ENCODE peak calls at places on chromosomes 2 and 18, in seven cellular contexts. S is A549, R is spleen, G is prostate gland, X is stomach, F is gastrocnemius medialis, K is IMR-90. Z is an unnamed sample.

GRCh38 chr2:28644760-28645159 is 106.9 kb upstream of the PPP1CB start:
- DNase-seq in S (no peak), R (no peak), G (no peak), X (no peak), F (no peak), K (no peak), Z (no peak)

GRCh38 chr2:8546319-8547283 is 135.3 kb upstream of the ID2 start:
- DNase-seq in S (no peak), R (peak), G (no peak), X (peak), F (peak), K (no peak), Z (no peak)

GRCh38 chr2:9307505-9307904 is 100.9 kb downstream of the ASAP2 start:
- DNase-seq in S (no peak), R (no peak), G (no peak), X (no peak), F (no peak), K (no peak), Z (peak)

GRCh38 chr2:54212456-54212855 is 43.6 kb downstream of the TSPYL6 start:
- DNase-seq in S (no peak), R (no peak), G (no peak), X (no peak), F (no peak), K (peak), Z (no peak)

GRCh38 chr2:29703336-29703735 is 218.1 kb downstream of the ALK start:
- DNase-seq in S (no peak), R (no peak), G (no peak), X (no peak), F (no peak), K (no peak), Z (no peak)

GRCh38 chr18:75429975-75430374 is 2.5 kb upstream of the SMIM21 start:
- DNase-seq in S (no peak), R (no peak), G (no peak), X (no peak), F (no peak), K (no peak), Z (no peak)

GRCh38 chr18:46321954-46322353 is 217.8 kb downstream of the HAUS1 start:
- DNase-seq in S (no peak), R (no peak), G (no peak), X (no peak), F (peak), K (no peak), Z (no peak)

GRCh38 chr2:94879314-94879981 is 8.2 kb downstream of the TEKT4 start:
- DNase-seq in S (no peak), R (peak), G (no peak), X (no peak), F (no peak), K (no peak), Z (no peak)

GRCh38 chr2:191064590-191064989 is 50.6 kb upstream of the STAT1 start:
- DNase-seq in S (no peak), R (no peak), G (no peak), X (no peak), F (no peak), K (no peak), Z (no peak)

GRCh38 chr18:8706981-8707940 is 1.9 kb downstream of the MTCL1 start:
- DNase-seq in S (peak), R (peak), G (peak), X (peak), F (no peak), K (peak), Z (peak)

GRCh38 chr2:156436477-156437085 is 402 bp downstream of the GPD2 start:
- DNase-seq in S (peak), R (no peak), G (peak), X (peak), F (peak), K (peak), Z (peak)

GRCh38 chr2:150653351-150653750 is 165.9 kb upstream of the RND3 start:
- DNase-seq in S (no peak), R (no peak), G (no peak), X (no peak), F (no peak), K (no peak), Z (no peak)

GRCh38 chr18:11906926-11907874 is 917 bp downstream of the MPPE1 start:
- DNase-seq in S (no peak), R (no peak), G (no peak), X (no peak), F (no peak), K (no peak), Z (peak)

GRCh38 chr2:75586971-75587370 is 26.2 kb upstream of the EVA1A start:
- DNase-seq in S (no peak), R (no peak), G (no peak), X (no peak), F (no peak), K (no peak), Z (no peak)

GRCh38 chr2:234763051-234763909 is 188.5 kb upstream of the SH3BP4 start:
- DNase-seq in S (no peak), R (no peak), G (no peak), X (no peak), F (no peak), K (peak), Z (no peak)

GRCh38 chr2:194819367-194819766 is 837.7 kb upstream of the SLC39A10 start:
- DNase-seq in S (no peak), R (no peak), G (no peak), X (no peak), F (no peak), K (no peak), Z (no peak)

GRCh38 chr2:231519975-231520555 is 10.2 kb downstream of the NMUR1 start:
- DNase-seq in S (no peak), R (no peak), G (no peak), X (no peak), F (no peak), K (no peak), Z (no peak)

GRCh38 chr2:220198911-220199310 is 571.5 kb downstream of the SLC4A3 start:
- DNase-seq in S (peak), R (no peak), G (peak), X (no peak), F (no peak), K (peak), Z (no peak)

GRCh38 chr2:54663424-54664030 is 59.9 kb upstream of the EML6 start:
- DNase-seq in S (no peak), R (no peak), G (no peak), X (no peak), F (no peak), K (no peak), Z (no peak)

GRCh38 chr18:7147399-7147798 is 29.8 kb upstream of the LAMA1 start:
- DNase-seq in S (no peak), R (no peak), G (no peak), X (no peak), F (no peak), K (no peak), Z (peak)

GRCh38 chr2:231212329-231212845 is 14.0 kb downstream of the ARMC9 start:
- DNase-seq in S (no peak), R (no peak), G (no peak), X (no peak), F (peak), K (peak), Z (no peak)

GRCh38 chr18:58788971-58789797 is 75.5 kb upstream of the ZNF532 start:
- DNase-seq in S (peak), R (no peak), G (peak), X (peak), F (no peak), K (peak), Z (peak)

GRCh38 chr2:239758325-239758877 is 266.7 kb downstream of the NDUFA10 start:
- DNase-seq in S (peak), R (peak), G (no peak), X (no peak), F (no peak), K (peak), Z (no peak)

GRCh38 chr2:239943991-239944441 is 81.1 kb downstream of the NDUFA10 start:
- DNase-seq in S (no peak), R (peak), G (no peak), X (no peak), F (peak), K (no peak), Z (no peak)

GRCh38 chr2:129775941-129776653 is 203.4 kb upstream of the RAB6C start:
- DNase-seq in S (no peak), R (no peak), G (no peak), X (no peak), F (no peak), K (no peak), Z (no peak)

GRCh38 chr2:25543939-25544338 is 129.4 kb downstream of the DTNB start:
- DNase-seq in S (no peak), R (no peak), G (no peak), X (no peak), F (no peak), K (no peak), Z (no peak)

GRCh38 chr2:37322368-37322767 is 2.3 kb downstream of the PRKD3 start:
- DNase-seq in S (no peak), R (no peak), G (no peak), X (no peak), F (no peak), K (peak), Z (no peak)

GRCh38 chr2:11742317-11742701 is 4.1 kb upstream of the LPIN1 start:
- DNase-seq in S (no peak), R (no peak), G (no peak), X (no peak), F (no peak), K (peak), Z (no peak)

GRCh38 chr2:1726558-1726957 is 17.8 kb downstream of the PXDN start:
- DNase-seq in S (no peak), R (no peak), G (no peak), X (no peak), F (no peak), K (no peak), Z (no peak)
- H3K4me3 ChIP-seq in S (no peak), R (no peak), G (no peak), X (no peak), F (no peak), K (no peak), Z (no peak)

GRCh38 chr2:64532030-64532429 is 7.9 kb downstream of the AFTPH start:
- DNase-seq in S (no peak), R (no peak), G (no peak), X (no peak), F (no peak), K (no peak), Z (no peak)
- H3K27ac ChIP-seq in S (no peak), R (no peak), G (no peak), X (no peak), F (no peak), K (no peak), Z (no peak)

DNA sequence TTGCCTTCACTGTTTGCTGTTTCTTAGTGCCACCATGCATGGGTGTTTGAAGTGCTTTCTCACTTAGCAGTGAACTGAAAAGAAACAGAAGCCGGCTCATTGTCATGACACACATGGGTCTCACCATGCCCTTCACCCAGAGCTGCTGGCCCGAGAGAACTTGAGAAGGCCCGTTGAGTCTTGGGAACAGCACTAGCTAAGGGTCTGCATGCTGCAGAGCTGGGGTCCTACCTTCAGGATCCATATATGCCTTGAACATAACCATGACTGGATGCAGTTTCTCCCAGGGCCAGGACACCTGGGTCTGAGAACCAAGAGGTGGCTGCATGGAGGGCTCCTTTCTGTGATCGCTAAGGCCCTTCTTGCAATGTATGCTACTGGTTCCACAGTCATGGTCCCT is 245.5 kb upstream of the HS6ST1 start:
- DNase-seq in S (no peak), R (no peak), G (no peak), X (no peak), F (no peak), K (no peak), Z (peak)
- TF ChIP-seq POLR2A in S (no peak), R (no peak), G (no peak), X (no peak), F (no peak), K (no peak), Z (no peak)

GRCh38 chr18:36829362-36830140 is 624 bp downstream of the KIAA1328 start:
- DNase-seq in S (no peak), R (no peak), G (no peak), X (no peak), F (no peak), K (peak), Z (peak)

GRCh38 chr18:36828157-36828629 is 609 bp downstream of the TPGS2 start:
- DNase-seq in S (peak), R (no peak), G (peak), X (no peak), F (peak), K (peak), Z (peak)

GRCh38 chr18:36831139-36831538 is 2.2 kb downstream of the KIAA1328 start:
- DNase-seq in S (no peak), R (no peak), G (no peak), X (no peak), F (no peak), K (peak), Z (no peak)

GRCh38 chr18:36828630-36829361 is at the start of the genes KIAA1328 and TPGS2:
- DNase-seq in S (peak), R (peak), G (peak), X (peak), F (peak), K (peak), Z (peak)

DNA sequence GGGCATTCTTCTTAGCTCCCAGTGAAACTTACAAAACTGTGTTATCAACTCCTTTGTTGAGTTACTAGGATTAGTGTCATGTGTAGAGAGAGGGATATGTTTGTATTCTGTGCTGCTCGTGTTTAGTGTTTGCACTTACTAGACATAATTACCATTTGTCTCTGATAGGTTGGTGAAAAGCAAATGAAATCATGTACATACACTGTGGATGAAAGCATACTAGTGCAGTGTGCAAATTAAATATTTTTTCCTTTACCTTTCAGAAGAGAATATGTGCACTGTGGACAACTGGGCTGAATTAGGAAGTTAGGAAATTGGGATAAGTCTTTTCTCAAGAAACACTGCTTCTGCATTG is 1.2 kb downstream of the KIAA1328 start:
- DNase-seq in S (no peak), R (no peak), G (no peak), X (no peak), F (no peak), K (no peak), Z (no peak)
- H3K4me3 ChIP-seq in S (peak), R (peak), G (no peak), X (peak), F (peak), K (peak), Z (no peak)

GRCh38 chr2:43387092-43388062 is 161.0 kb upstream of the ZFP36L2 start:
- DNase-seq in S (no peak), R (no peak), G (no peak), X (no peak), F (no peak), K (peak), Z (peak)
- H3K27ac ChIP-seq in S (no peak), R (no peak), G (no peak), X (no peak), F (no peak), K (no peak), Z (peak)